ENCODE peak calls at places on chromosome 6, in ten cellular contexts. X, F, H, M, A, K, V, Y, C and S are unnamed samples.

GRCh38 chr6:136508701-136509387 is 41.4 kb downstream of the MAP7 start:
- DNase-seq in M (no peak), Y (no peak), A (no peak), C (peak), F (no peak), X (no peak), K (no peak), V (no peak), H (no peak), S (no peak)

GRCh38 chr6:125099211-125100017 is 54.2 kb upstream of the TPD52L1 start:
- DNase-seq in X (no peak), V (peak), C (peak), M (peak), K (peak), F (peak), H (peak), A (no peak), Y (peak), S (no peak)

GRCh38 chr6:35876902-35877301 is 44.0 kb downstream of the SRPK1 start:
- DNase-seq in K (no peak), X (no peak), Y (no peak), F (no peak), C (no peak), V (no peak), A (no peak), M (no peak), H (no peak), S (no peak)

GRCh38 chr6:25882066-25882496 is 8.0 kb upstream of the SLC17A3 start:
- DNase-seq in V (peak), M (no peak), F (no peak), K (no peak), Y (no peak), H (peak), A (peak), C (no peak), X (peak), S (no peak)

GRCh38 chr6:241331-241865 is 50.9 kb upstream of the DUSP22 start:
- DNase-seq in V (no peak), A (no peak), H (no peak), F (no peak), K (no peak), X (no peak), M (no peak), C (no peak), Y (no peak), S (no peak)

GRCh38 chr6:52509281-52510212 is 67.3 kb downstream of the TRAM2 start:
- DNase-seq in C (peak), H (no peak), M (no peak), X (no peak), K (no peak), A (no peak), F (peak), Y (peak), V (no peak), S (no peak)

GRCh38 chr6:156963712-156964700 is 186.8 kb downstream of the ARID1B start:
- DNase-seq in Y (peak), C (peak), K (no peak), V (no peak), X (no peak), F (peak), A (no peak), H (no peak), M (no peak), S (peak)

GRCh38 chr6:3237761-3238662 is 10.6 kb upstream of the TUBB2B start:
- DNase-seq in Y (no peak), A (no peak), V (no peak), H (no peak), K (no peak), C (no peak), M (no peak), F (no peak), X (no peak), S (no peak)

GRCh38 chr6:106974337-106974998 is at the start of gene CD24:
- DNase-seq in X (no peak), M (no peak), A (no peak), Y (no peak), C (peak), K (peak), V (peak), F (no peak), H (peak), S (peak)

GRCh38 chr6:89644864-89645263 is 6.3 kb upstream of the LYRM2 start:
- DNase-seq in C (peak), F (no peak), X (no peak), V (no peak), A (no peak), Y (no peak), H (no peak), K (no peak), M (no peak), S (no peak)

GRCh38 chr6:38955876-38956275 is 92.7 kb upstream of the GLP1R start:
- DNase-seq in V (no peak), Y (no peak), A (no peak), C (no peak), X (no peak), K (no peak), M (no peak), H (peak), F (no peak), S (no peak)

GRCh38 chr6:136547336-136547735 is 2.9 kb downstream of the MAP7 start:
- DNase-seq in H (no peak), M (no peak), K (no peak), C (peak), A (no peak), V (no peak), Y (peak), X (no peak), F (peak), S (no peak)

GRCh38 chr6:44511126-44511525 is 123.6 kb downstream of the CDC5L start:
- DNase-seq in X (no peak), K (no peak), V (no peak), M (no peak), A (no peak), C (no peak), H (no peak), F (no peak), Y (no peak), S (no peak)

GRCh38 chr6:87375315-87375714 is 30.7 kb downstream of the C6orf163 start:
- DNase-seq in M (no peak), F (no peak), C (peak), X (no peak), V (no peak), A (no peak), H (no peak), Y (no peak), K (no peak), S (no peak)

GRCh38 chr6:75526502-75527127 is 33.0 kb upstream of the FILIP1 start:
- DNase-seq in F (peak), K (peak), A (peak), V (peak), H (no peak), X (no peak), M (no peak), C (peak), Y (peak), S (peak)

GRCh38 chr6:33962673-33963072 is 158.9 kb upstream of the MLN start:
- DNase-seq in F (no peak), A (no peak), C (no peak), M (no peak), Y (no peak), X (no peak), K (no peak), H (no peak), V (no peak), S (no peak)

GRCh38 chr6:11050735-11051134 is 6.6 kb upstream of the ELOVL2 start:
- DNase-seq in C (no peak), F (peak), X (no peak), M (no peak), A (no peak), Y (peak), K (no peak), H (no peak), V (no peak), S (no peak)

GRCh38 chr6:153862139-153862538 is 176.9 kb upstream of the OPRM1 start:
- DNase-seq in H (no peak), K (no peak), C (no peak), Y (no peak), A (no peak), X (no peak), M (no peak), V (no peak), F (no peak), S (no peak)

GRCh38 chr6:71496018-71496800 is 207.6 kb downstream of the OGFRL1 start:
- DNase-seq in Y (no peak), V (peak), F (no peak), C (no peak), X (no peak), K (no peak), M (no peak), H (no peak), A (no peak), S (peak)

GRCh38 chr6:147787407-147787806 is 278.9 kb downstream of the SAMD5 start:
- DNase-seq in M (no peak), A (no peak), K (no peak), Y (no peak), H (no peak), X (no peak), F (no peak), C (no peak), V (no peak), S (no peak)

GRCh38 chr6:116280161-116280959 is 630 bp upstream of the TSPYL1 start:
- DNase-seq in F (peak), V (no peak), H (no peak), Y (no peak), M (no peak), A (no peak), X (no peak), C (no peak), K (no peak), S (no peak)

GRCh38 chr6:227074-227782 is 65.1 kb upstream of the DUSP22 start:
- DNase-seq in V (peak), K (no peak), Y (no peak), X (no peak), H (no peak), A (no peak), M (no peak), F (peak), C (no peak), S (peak)